ENCODE peak calls at places on chromosome 18, in four cellular contexts. F is foreskin fibroblast, K is fibroblast of mammary gland, M is astrocyte of the cerebellum. J is an unnamed sample.

GRCh38 chr18:25169701-25170100 is 182.3 kb downstream of the ZNF521 start:
- DNase-seq in F (no peak), K (peak; percentile 28), M (no peak), J (no peak)

GRCh38 chr18:45686892-45687611 is 36.9 kb upstream of the SLC14A1 start:
- DNase-seq in F (peak; percentile 61), K (no peak), M (no peak), J (no peak)

GRCh38 chr18:76922107-76922506 is 99.8 kb downstream of the ZNF236 start:
- DNase-seq in F (peak; percentile 48), K (peak; percentile 36), M (peak; percentile 11), J (no peak)

GRCh38 chr18:48672671-48673340 is 134.0 kb downstream of the CTIF start:
- DNase-seq in F (no peak), K (no peak), M (no peak), J (no peak)

GRCh38 chr18:3889803-3890202 is 439.8 kb downstream of the TGIF1 start:
- DNase-seq in F (peak; percentile 7), K (peak; percentile 88), M (peak; percentile 76), J (no peak)

GRCh38 chr18:51196116-51196810 is 1.2 kb downstream of the MEX3C start:
- DNase-seq in F (no peak), K (peak; percentile 31), M (no peak), J (peak; percentile 62)

GRCh38 chr18:31490387-31490786 is 7.6 kb upstream of the DSG2 start:
- DNase-seq in F (no peak), K (no peak), M (no peak), J (no peak)

GRCh38 chr18:75478996-75479870 is 51.7 kb upstream of the SMIM21 start:
- DNase-seq in F (peak; percentile 32), K (peak; percentile 73), M (peak; percentile 46), J (no peak)

GRCh38 chr18:52339891-52340371 is at the start of gene DCC:
- DNase-seq in F (peak; percentile 78), K (peak; percentile 46), M (peak; percentile 45), J (no peak)

GRCh38 chr18:49878996-49879585 is 65.8 kb upstream of the ACAA2 start:
- DNase-seq in F (no peak), K (peak; percentile 61), M (peak; percentile 38), J (no peak)

GRCh38 chr18:908631-909621 is 4.3 kb downstream of the ADCYAP1 start:
- DNase-seq in F (no peak), K (no peak), M (no peak), J (no peak)

GRCh38 chr18:3411854-3412268 is 38.1 kb upstream of the TGIF1 start:
- DNase-seq in F (no peak), K (no peak), M (no peak), J (no peak)

GRCh38 chr18:23716516-23716915 is 27.3 kb downstream of the LAMA3 start:
- DNase-seq in F (peak; percentile 86), K (peak; percentile 91), M (peak; percentile 49), J (peak; percentile 25)

GRCh38 chr18:24764766-24765165 is 304.3 kb downstream of the HRH4 start:
- DNase-seq in F (no peak), K (peak; percentile 88), M (no peak), J (no peak)

GRCh38 chr18:62324355-62324828 is 718 bp upstream of the TNFRSF11A start:
- DNase-seq in F (no peak), K (no peak), M (no peak), J (no peak)

GRCh38 chr18:55586841-55587240 is 1.2 kb downstream of the TCF4 start:
- DNase-seq in F (peak; percentile 25), K (peak; percentile 64), M (no peak), J (no peak)

DNA sequence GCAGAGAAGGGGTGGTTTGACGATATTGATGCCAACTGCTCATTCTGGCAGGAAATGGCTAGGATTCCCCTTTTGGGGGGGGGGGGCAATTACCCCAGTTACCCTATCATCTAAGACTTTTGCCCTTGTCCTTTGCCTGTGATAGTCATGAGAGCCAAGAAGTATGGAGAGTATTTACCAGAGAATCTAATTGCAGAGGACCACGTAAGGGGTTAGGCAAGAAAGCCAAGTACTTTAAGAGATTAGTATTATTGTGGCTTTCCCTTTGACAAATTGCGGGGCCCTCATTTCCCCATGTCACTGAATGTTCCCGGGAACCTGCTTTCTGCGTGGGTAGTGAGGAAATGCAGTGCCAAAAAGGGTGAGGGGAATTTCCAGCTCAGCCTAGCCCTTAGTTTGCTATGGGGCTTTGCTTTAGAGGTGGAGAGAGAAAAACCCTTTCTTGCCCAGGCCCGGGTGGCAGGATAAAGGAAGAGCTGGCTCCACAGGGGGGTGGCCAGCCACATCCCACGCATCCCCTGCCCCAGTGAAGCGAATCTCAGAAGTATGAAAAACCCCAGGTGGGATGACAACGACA is 1.5 kb downstream of the AQP4 start:
- DNase-seq in F (no peak), K (no peak), M (no peak), J (no peak)
- H3K4me3 ChIP-seq in F (no peak overlapping the region), K (no peak overlapping the region), M (peak overlapping the region; percentile 44), J (no peak overlapping the region)

GRCh38 chr18:8765692-8766463 is 60.5 kb downstream of the MTCL1 start:
- DNase-seq in F (peak; percentile 38), K (peak; percentile 15), M (peak; percentile 93), J (no peak)
- H3K4me3 ChIP-seq in F (no peak overlapping the region), K (no peak overlapping the region), M (no peak overlapping the region), J (no peak overlapping the region)

GRCh38 chr18:73684651-73685050 is 463.0 kb downstream of the FBXO15 start:
- DNase-seq in F (peak; percentile 26), K (peak; percentile 50), M (no peak), J (no peak)

GRCh38 chr18:73679941-73680700 is 467.5 kb downstream of the FBXO15 start:
- DNase-seq in F (no peak), K (peak; percentile 48), M (no peak), J (no peak)

GRCh38 chr18:73681912-73682311 is 465.7 kb downstream of the FBXO15 start:
- DNase-seq in F (no peak), K (no peak), M (no peak), J (no peak)

GRCh38 chr18:73683618-73684238 is 463.9 kb downstream of the FBXO15 start:
- DNase-seq in F (peak; percentile 48), K (peak; percentile 41), M (no peak), J (no peak)

GRCh38 chr18:73681398-73681797 is 466.2 kb downstream of the FBXO15 start:
- DNase-seq in F (no peak), K (no peak), M (no peak), J (no peak)
- H3K4me3 ChIP-seq in F (no peak overlapping the region), K (no peak overlapping the region), M (no peak overlapping the region), J (no peak overlapping the region)

GRCh38 chr18:7066965-7067555 is 50.5 kb downstream of the LAMA1 start:
- DNase-seq in F (no peak), K (no peak), M (no peak), J (no peak)
- H3K4me3 ChIP-seq in F (no peak overlapping the region), K (no peak overlapping the region), M (no peak overlapping the region), J (no peak overlapping the region)

DNA sequence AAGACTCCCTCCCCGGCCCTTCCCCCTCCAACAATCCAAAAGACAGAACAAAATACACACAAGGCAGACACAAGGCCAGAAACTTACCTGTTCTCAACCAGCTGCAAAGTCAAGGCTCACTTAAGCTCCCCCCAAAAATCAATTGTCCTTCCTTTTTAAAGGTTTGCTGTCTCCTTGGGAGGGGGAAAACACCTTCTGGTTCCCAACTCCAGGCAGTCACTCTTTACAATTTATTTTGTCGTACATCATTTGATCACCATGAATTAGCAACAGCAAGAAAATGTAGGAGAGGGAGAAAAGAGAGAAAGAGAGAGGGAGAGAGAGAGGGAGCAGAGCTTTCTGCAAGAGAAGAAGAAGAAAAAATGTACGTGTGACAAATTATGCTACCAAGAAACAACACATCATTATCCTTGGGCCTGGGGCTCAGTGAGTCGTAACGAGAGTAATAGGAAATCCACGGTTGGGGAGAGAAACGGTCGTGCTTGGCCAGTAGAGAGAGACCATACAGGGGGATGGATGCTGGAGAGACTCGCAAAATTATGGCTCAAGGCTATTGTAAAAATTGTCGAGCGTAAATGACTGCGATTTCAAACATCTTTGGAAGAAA is at the start of gene KLHL14:
- DNase-seq in F (no peak), K (no peak), M (no peak), J (no peak)
- H3K4me3 ChIP-seq in F (no peak within 1 kb of the TSS), K (peak within 1 kb of the TSS; percentile 4), M (peak within 1 kb of the TSS; percentile 50), J (peak within 1 kb of the TSS; percentile 70)

GRCh38 chr18:58337285-58337684 is 291.6 kb downstream of the ALPK2 start:
- DNase-seq in F (no peak), K (no peak), M (no peak), J (no peak)

GRCh38 chr18:58337688-58338087 is 291.2 kb downstream of the ALPK2 start:
- DNase-seq in F (no peak), K (peak; percentile 45), M (no peak), J (no peak)

GRCh38 chr18:58336605-58337004 is 292.3 kb downstream of the ALPK2 start:
- DNase-seq in F (no peak), K (peak; percentile 54), M (peak; percentile 19), J (no peak)

GRCh38 chr18:58338961-58339722 is 289.7 kb downstream of the ALPK2 start:
- DNase-seq in F (no peak), K (peak; percentile 63), M (peak; percentile 18), J (no peak)

DNA sequence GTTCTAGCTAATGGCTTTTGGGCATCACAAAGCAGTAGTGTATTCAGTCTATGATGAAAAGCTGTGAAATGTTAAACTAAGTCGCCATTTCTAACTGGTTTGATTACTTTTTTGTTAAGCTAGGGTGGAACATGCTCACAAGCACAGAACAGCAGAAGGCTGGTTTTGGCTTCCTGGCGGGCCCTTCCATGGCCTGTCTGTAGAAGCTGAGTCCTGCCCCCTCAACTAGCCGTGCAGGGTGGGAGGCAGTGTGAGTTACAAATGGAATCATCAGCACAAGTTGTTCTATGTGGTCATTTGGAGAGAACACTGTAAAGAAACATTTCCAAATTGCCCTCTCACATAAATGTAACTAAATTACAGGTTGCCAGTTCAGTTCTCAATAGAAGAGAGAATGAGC is 290.8 kb downstream of the ALPK2 start:
- DNase-seq in F (no peak), K (no peak), M (no peak), J (no peak)
- H3K4me3 ChIP-seq in F (no peak overlapping the region), K (no peak overlapping the region), M (no peak overlapping the region), J (no peak overlapping the region)

DNA sequence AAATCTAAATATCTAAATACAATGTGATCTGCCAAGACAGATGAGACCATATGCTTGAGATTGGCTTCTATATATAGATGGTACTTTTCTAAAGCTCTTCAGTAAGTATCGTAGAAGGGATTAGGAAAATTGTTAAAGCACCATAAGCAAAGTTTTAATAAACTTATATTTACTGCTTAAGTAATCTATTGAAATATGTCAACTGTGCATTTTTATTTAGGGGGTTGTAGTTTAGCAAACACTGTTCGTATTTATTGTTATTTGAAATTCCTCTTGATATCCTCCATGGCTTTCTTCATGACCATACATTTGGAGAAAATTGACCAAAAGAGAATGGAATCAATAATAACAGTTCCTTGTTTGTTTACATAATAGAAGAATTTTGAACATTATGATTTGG is 102.7 kb downstream of the MIB1 start:
- DNase-seq in F (no peak), K (no peak), M (no peak), J (no peak)
- H3K4me3 ChIP-seq in F (no peak overlapping the region), K (no peak overlapping the region), M (no peak overlapping the region), J (no peak overlapping the region)

DNA sequence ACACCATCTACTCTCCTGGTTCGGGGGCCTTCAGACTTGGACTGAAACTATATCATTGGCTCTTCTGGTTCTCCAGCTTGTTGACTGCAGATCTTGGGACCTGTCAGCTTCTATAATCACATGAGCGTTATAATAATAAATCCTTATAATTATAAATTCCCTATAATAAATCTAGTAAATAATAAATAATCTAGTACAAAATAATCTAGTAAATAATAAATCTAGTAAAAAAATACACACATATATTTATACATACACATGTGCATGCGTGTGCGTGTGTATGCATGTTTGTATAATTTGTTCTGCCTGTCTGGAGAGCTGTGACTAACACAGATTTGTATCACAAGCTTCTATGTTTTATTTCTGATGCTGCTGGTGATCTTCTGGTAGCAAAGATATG is 40.8 kb downstream of the KATNAL2 start:
- DNase-seq in F (no peak), K (no peak), M (no peak), J (no peak)
- H3K4me3 ChIP-seq in F (no peak overlapping the region), K (no peak overlapping the region), M (no peak overlapping the region), J (no peak overlapping the region)